ENCODE peak calls at places on chromosome 1, in six cellular contexts. D is Caco-2; U is posterior cingulate gyrus; B is HAP-1; K is CD8-positive, alpha-beta memory T cell; S is Kasumi-1. H is an unnamed sample.

GRCh38 chr1:106268070-106268469 is 788.4 kb upstream of the PRMT6 start:
- DNase-seq in D (peak; percentile 37), U (no peak), B (no peak), K (no peak), S (peak; percentile 37), H (no peak)

GRCh38 chr1:218266356-218266755 is 18.7 kb upstream of the RRP15 start:
- DNase-seq in D (no peak), U (no peak), B (no peak), K (no peak), S (no peak), H (no peak)

GRCh38 chr1:200314085-200314750 is 95.6 kb downstream of the ZNF281 start:
- DNase-seq in D (peak; percentile 50), U (no peak), B (no peak), K (no peak), S (no peak), H (no peak)

GRCh38 chr1:247639381-247639981 is 34.1 kb downstream of the OR2G3 start:
- DNase-seq in D (no peak), U (no peak), B (no peak), K (no peak), S (no peak), H (no peak)

GRCh38 chr1:184160236-184160635 is 108.7 kb downstream of the TSEN15 start:
- DNase-seq in D (no peak), U (no peak), B (no peak), K (no peak), S (no peak), H (no peak)

GRCh38 chr1:1788646-1789431 is 10.6 kb upstream of the NADK start:
- DNase-seq in D (no peak), U (no peak), B (no peak), K (no peak), S (peak; percentile 15), H (no peak)

GRCh38 chr1:12621346-12622320 is 3.6 kb upstream of the DHRS3 start:
- DNase-seq in D (no peak), U (no peak), B (no peak), K (no peak), S (no peak), H (no peak)

GRCh38 chr1:58922302-58923089 is 138.6 kb upstream of the JUN start:
- DNase-seq in D (no peak), U (no peak), B (no peak), K (peak; percentile 63), S (no peak), H (no peak)

GRCh38 chr1:216270086-216270773 is 153.0 kb downstream of the USH2A start:
- DNase-seq in D (no peak), U (no peak), B (no peak), K (no peak), S (no peak), H (no peak)

GRCh38 chr1:225735252-225736149 is 42.1 kb upstream of the SRP9 start:
- DNase-seq in D (no peak), U (peak; percentile 34), B (no peak), K (no peak), S (no peak), H (peak; percentile 95)

GRCh38 chr1:154559496-154559950 is 1.1 kb upstream of the UBE2Q1 start:
- DNase-seq in D (peak; percentile 89), U (peak; percentile 83), B (peak; percentile 88), K (peak; percentile 77), S (peak; percentile 90), H (peak; percentile 90)